ENCODE peak calls at places on chromosomes 2 and 18, in six cellular contexts. N is fibroblast of mammary gland, A is heart right ventricle, R is astrocyte of the spinal cord, Z is coronary artery, D is WERI-Rb-1. S is an unnamed sample.
A peak's percentile ranks its signal among the peaks of the same experiment; 100 is the strongest.

GRCh38 chr2:157404363-157404762 is 39.5 kb downstream of the CYTIP start:
- DNase-seq in N (peak; percentile 12), D (no peak), R (peak; percentile 9), A (no peak), Z (no peak), S (no peak)

GRCh38 chr2:146576301-146576700 is 1268.5 kb upstream of the ACVR2A start:
- DNase-seq in A (no peak), N (peak; percentile 20), Z (no peak), R (no peak), D (no peak), S (peak; percentile 16)

GRCh38 chr2:217215877-217216276 is 356.0 kb upstream of the TNP1 start:
- DNase-seq in A (no peak), R (no peak), Z (no peak), D (no peak), N (peak; percentile 67), S (no peak)

GRCh38 chr18:25299426-25299825 is 52.5 kb downstream of the ZNF521 start:
- DNase-seq in N (peak; percentile 88), D (no peak), Z (no peak), R (peak; percentile 63), A (no peak), S (peak; percentile 67)

GRCh38 chr2:71220743-71221142 is 6.2 kb downstream of the PAIP2B start:
- DNase-seq in N (no peak), A (no peak), R (no peak), D (no peak), Z (no peak), S (no peak)

GRCh38 chr18:48172226-48173006 is 236.8 kb downstream of the ZBTB7C start:
- DNase-seq in A (no peak), N (no peak), Z (no peak), D (no peak), R (no peak), S (no peak)

GRCh38 chr2:180416553-180417113 is 409.5 kb upstream of the CWC22 start:
- DNase-seq in N (no peak), A (no peak), R (no peak), Z (no peak), D (peak; percentile 33), S (no peak)

GRCh38 chr2:70132244-70133126 is 45.2 kb downstream of the PCBP1 start:
- DNase-seq in D (no peak), N (peak; percentile 76), Z (no peak), A (peak; percentile 61), R (peak; percentile 82), S (peak; percentile 65)

GRCh38 chr2:29921560-29921915 is at the start of gene ALK:
- DNase-seq in A (peak; percentile 87), R (peak; percentile 81), Z (no peak), D (peak; percentile 99), N (peak; percentile 73), S (peak; percentile 69)

GRCh38 chr2:237707859-237708398 is 80.5 kb downstream of the LRRFIP1 start:
- DNase-seq in A (no peak), N (peak; percentile 62), Z (no peak), R (no peak), D (no peak), S (no peak)

GRCh38 chr18:11946756-11947155 is 34.6 kb upstream of the IMPA2 start:
- DNase-seq in D (no peak), A (no peak), Z (no peak), N (peak; percentile 73), R (peak; percentile 81), S (peak; percentile 59)

GRCh38 chr18:78561757-78562445 is 417.7 kb upstream of the SALL3 start:
- DNase-seq in A (no peak), D (no peak), R (peak; percentile 1), Z (no peak), N (no peak), S (no peak)

GRCh38 chr18:68588169-68588568 is 126.7 kb downstream of the TMX3 start:
- DNase-seq in Z (no peak), R (no peak), A (no peak), D (no peak), N (no peak), S (no peak)

GRCh38 chr2:25362564-25363145 is 20.9 kb upstream of the DNMT3A start:
- DNase-seq in N (no peak), R (no peak), Z (no peak), A (no peak), D (no peak), S (no peak)
- H3K4me3 ChIP-seq in N (peak overlapping the region; percentile 33), R (no peak overlapping the region), Z (peak overlapping the region; percentile 66), A (peak overlapping the region; percentile 45), D (no peak overlapping the region), S (peak overlapping the region; percentile 40)

DNA sequence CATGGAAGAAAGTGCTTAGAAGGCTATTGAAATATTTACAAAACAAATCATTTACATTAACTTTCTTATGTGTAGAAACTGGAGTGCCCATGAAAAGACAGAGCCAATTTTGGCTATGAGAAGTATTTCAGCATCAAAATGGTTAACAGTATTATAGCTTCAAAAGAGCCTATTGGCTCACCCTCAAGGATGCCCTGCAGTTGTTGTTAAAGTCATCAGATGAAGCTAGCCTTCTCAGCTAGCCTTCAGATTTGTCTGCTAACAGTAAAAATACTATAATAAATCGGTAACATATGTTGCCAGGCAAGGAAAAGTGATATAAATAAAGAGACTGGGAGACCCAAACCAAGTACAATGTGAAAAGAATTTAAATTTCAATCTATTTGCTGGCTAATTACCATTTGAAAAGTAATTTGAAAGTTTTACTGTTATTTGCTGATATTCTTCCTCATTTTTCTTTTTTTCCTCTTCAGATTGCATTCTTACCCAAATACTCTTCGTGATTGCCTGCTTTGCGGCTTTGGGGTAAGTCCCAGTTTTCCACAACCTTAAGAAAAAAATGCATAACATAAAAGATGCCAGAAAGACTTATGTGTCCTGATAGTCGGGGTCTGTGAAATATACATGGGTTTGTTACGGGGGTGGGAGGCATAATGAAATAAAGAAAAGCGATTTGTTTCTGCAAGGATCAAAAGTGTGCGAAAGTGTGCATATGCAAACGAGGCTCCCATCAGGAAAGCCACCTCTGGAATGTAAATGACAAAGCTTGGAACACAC is 256.5 kb downstream of the MEIS1 start:
- DNase-seq in R (peak; percentile 32), Z (no peak), N (peak; percentile 42), A (no peak), D (no peak), S (no peak)
- H3K4me3 ChIP-seq in R (no peak overlapping the region), Z (no peak overlapping the region), N (no peak overlapping the region), A (no peak overlapping the region), D (no peak overlapping the region), S (no peak overlapping the region)

GRCh38 chr2:108931372-108931771 is 57.6 kb downstream of the EDAR start:
- DNase-seq in R (no peak), Z (no peak), A (no peak), D (no peak), N (no peak), S (no peak)
- H3K4me3 ChIP-seq in R (no peak overlapping the region), Z (no peak overlapping the region), A (no peak overlapping the region), D (no peak overlapping the region), N (no peak overlapping the region), S (no peak overlapping the region)

GRCh38 chr2:190583507-190584337 is 49.2 kb upstream of the NEMP2 start:
- DNase-seq in R (no peak), Z (no peak), D (no peak), N (peak; percentile 17), A (peak; percentile 72), S (no peak)
- H3K4me3 ChIP-seq in R (no peak overlapping the region), Z (no peak overlapping the region), D (no peak overlapping the region), N (no peak overlapping the region), A (no peak overlapping the region), S (no peak overlapping the region)

GRCh38 chr2:19355416-19355821 is 3.0 kb downstream of the OSR1 start:
- DNase-seq in D (no peak), A (no peak), N (no peak), Z (no peak), R (no peak), S (no peak)
- H3K4me3 ChIP-seq in D (no peak overlapping the region), A (peak overlapping the region; percentile 70), N (peak overlapping the region; percentile 91), Z (peak overlapping the region; percentile 80), R (peak overlapping the region; percentile 79), S (peak overlapping the region; percentile 76)

GRCh38 chr2:32930436-32930835 is 16.3 kb upstream of the LTBP1 start:
- DNase-seq in R (no peak), N (no peak), A (no peak), Z (no peak), D (no peak), S (no peak)

GRCh38 chr2:32932825-32933755 is 13.7 kb upstream of the LTBP1 start:
- DNase-seq in N (no peak), R (no peak), D (no peak), A (no peak), Z (no peak), S (no peak)

GRCh38 chr2:32931945-32932709 is 14.6 kb upstream of the LTBP1 start:
- DNase-seq in A (no peak), N (no peak), D (no peak), Z (no peak), R (no peak), S (no peak)

GRCh38 chr2:32931519-32931918 is 15.2 kb upstream of the LTBP1 start:
- DNase-seq in A (no peak), D (no peak), N (no peak), Z (no peak), R (no peak), S (no peak)

DNA sequence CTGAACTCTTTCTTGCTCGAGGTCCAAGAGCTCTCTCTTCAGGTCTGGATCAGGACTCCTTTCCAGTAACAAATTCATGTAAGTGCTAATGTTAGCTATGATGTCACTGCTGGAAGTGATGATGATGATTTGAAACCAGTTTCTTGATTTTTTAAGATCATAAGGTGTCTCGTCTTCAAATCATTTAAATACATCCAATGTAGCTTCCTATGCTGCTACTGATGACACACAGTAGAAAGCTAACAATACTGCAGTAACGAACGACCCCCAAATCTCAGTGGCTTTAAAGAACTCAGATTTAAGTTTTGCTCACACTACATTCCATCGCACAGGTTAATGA is 13.0 kb upstream of the LTBP1 start:
- DNase-seq in Z (no peak), N (no peak), R (no peak), A (no peak), D (no peak), S (no peak)
- H3K4me3 ChIP-seq in Z (no peak overlapping the region), N (no peak overlapping the region), R (no peak overlapping the region), A (no peak overlapping the region), D (no peak overlapping the region), S (no peak overlapping the region)

DNA sequence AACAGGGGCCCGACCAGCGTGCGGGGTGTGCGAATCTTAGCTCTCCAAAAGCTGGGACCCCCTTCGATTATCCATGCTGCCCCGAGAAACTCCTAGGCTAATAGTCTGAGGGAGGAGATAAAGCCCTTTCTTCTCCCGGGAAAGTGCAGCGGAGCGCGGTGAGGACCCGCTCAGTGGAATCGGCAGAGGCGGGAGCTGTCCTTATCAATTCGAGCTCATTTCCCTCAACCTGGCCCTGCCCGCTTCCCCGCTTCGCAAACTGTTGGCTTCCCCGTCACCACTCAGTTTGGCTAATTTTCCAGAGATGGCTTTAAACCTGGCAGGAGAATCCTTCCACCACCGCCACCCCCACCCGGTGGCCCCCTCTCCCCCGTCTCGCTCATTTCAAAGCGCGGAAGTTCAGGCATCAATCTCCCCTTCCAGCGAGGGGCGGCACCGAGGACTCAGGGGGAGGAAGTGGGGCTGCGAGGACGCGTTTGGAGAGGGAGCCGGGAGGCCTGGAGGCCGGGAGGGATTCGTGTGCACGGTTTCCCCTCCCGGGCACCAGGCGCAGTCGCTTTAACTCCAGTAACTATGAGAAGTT is 1.6 kb downstream of the KLHL14 start:
- DNase-seq in D (peak; percentile 12), R (no peak), A (no peak), Z (no peak), N (no peak), S (no peak)
- H3K4me3 ChIP-seq in D (peak overlapping the region; percentile 40), R (peak overlapping the region; percentile 46), A (peak overlapping the region; percentile 51), Z (peak overlapping the region; percentile 67), N (peak overlapping the region; percentile 19), S (no peak overlapping the region)

S was measured in fibroblast of pulmonary artery.